ENCODE peak calls at places on chromosomes 11 and 22, in nine cellular contexts. L is heart right ventricle; X is colonic mucosa; N is Peyer's patch; J is uterus; C is SK-N-SH; Q is CD8-positive, alpha-beta T cell; K is HL-60; O is tibial nerve. F is an unnamed sample.

GRCh38 chr11:80241766-80242165 is 800.9 kb upstream of the TENM4 start:
- DNase-seq in K (no peak), L (no peak), N (no peak), Q (no peak), O (no peak), J (no peak), X (no peak), C (no peak), F (no peak)

GRCh38 chr11:69831985-69832384 is 12.8 kb upstream of the FGF3 start:
- DNase-seq in C (no peak), K (no peak), X (no peak), L (no peak), O (no peak), Q (no peak), J (no peak), N (no peak), F (no peak)

GRCh38 chr11:17570034-17570433 is 23.0 kb downstream of the OTOG start:
- DNase-seq in L (no peak), C (no peak), N (peak; percentile 9), J (no peak), X (no peak), O (no peak), Q (no peak), K (no peak), F (no peak)

GRCh38 chr11:128779036-128779435 is 85.2 kb downstream of the FLI1 start:
- DNase-seq in J (no peak), C (no peak), K (no peak), Q (no peak), O (no peak), X (no peak), N (no peak), L (no peak), F (no peak)

GRCh38 chr11:8267831-8268529 is 4.3 kb upstream of the LMO1 start:
- DNase-seq in K (no peak), J (peak; percentile 12), O (no peak), Q (no peak), X (no peak), C (peak; percentile 82), N (no peak), L (no peak), F (no peak)

GRCh38 chr11:117919326-117920275 is 9.6 kb downstream of the TMPRSS13 start:
- DNase-seq in J (peak; percentile 16), X (no peak), O (no peak), Q (no peak), K (no peak), L (no peak), N (no peak), C (no peak), F (no peak)

GRCh38 chr22:48585916-48586798 is 1241.5 kb downstream of the BRD1 start:
- DNase-seq in K (no peak), C (no peak), X (no peak), J (no peak), O (no peak), L (no peak), N (no peak), Q (no peak), F (peak; percentile 65)

GRCh38 chr22:40263191-40263590 is 83.1 kb upstream of the ADSL start:
- DNase-seq in J (no peak), X (no peak), Q (no peak), L (peak; percentile 45), O (no peak), C (no peak), N (no peak), K (no peak), F (no peak)

DNA sequence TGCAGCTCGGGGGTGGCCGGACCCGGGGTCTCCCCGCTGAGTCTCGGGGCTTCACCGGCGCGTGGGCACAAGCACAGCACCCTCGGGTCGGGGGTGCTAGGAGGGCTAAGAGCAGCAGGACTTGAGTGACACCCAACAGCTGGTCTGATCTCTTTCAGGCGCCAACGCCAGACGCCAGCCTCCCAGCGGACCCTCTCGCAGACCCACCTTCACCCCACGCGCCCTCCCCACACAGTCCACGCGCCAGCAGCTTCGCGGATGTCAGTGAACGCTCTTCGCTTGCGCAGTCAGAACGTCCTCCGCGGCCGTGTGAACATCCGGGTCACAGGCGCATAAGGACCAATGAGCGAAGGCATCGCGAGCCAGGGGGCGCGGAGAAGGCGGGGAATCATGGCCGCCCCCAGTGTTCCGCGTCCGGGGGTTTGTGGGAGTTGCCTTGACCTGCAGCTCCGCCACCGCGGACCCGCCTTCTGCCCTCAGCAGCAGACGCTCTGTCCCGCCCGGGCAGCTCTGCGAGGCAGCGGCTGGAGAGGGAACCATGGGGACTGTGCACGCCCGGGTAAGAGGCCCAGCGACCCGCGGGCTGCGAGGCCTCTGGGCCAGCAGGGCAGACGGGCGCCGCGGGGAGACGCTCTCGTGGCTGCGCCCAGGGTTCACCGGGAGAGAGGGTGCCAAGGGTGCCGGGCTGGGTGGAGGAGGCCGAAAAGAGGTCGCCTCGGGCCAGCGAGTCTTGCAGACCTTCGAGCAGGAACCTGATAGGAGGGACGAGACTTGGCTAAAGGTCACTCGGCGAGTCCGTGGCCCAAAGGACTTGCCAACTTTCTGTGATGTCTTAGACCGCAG is at the start of gene SAMM50:
- DNase-seq in L (peak; percentile 93), K (peak; percentile 95), C (peak; percentile 97), N (peak; percentile 92), J (peak; percentile 92), O (peak; percentile 86), Q (peak; percentile 93), X (peak; percentile 94), F (peak; percentile 70)
- TF ChIP-seq CTCF in L (no peak), K (no peak), C (no peak), N (no peak), J (no peak), O (no peak), Q (no peak), X (no peak), F (no peak)

GRCh38 chr22:37254867-37255233 is 10.8 kb upstream of the RAC2 start:
- DNase-seq in N (no peak), J (no peak), Q (no peak), C (no peak), O (no peak), K (no peak), L (no peak), X (no peak), F (no peak)

GRCh38 chr22:37255558-37256006 is 11.5 kb upstream of the RAC2 start:
- DNase-seq in N (no peak), L (no peak), J (no peak), C (no peak), X (no peak), K (no peak), Q (no peak), O (no peak), F (no peak)

GRCh38 chr22:37253164-37253660 is 9.1 kb upstream of the RAC2 start:
- DNase-seq in L (no peak), C (no peak), O (no peak), X (no peak), K (no peak), J (no peak), N (no peak), Q (no peak), F (no peak)

GRCh38 chr22:37256075-37256726 is 12.1 kb upstream of the RAC2 start:
- DNase-seq in N (no peak), O (no peak), J (no peak), C (no peak), X (no peak), L (no peak), K (no peak), Q (no peak), F (no peak)

GRCh38 chr22:37254206-37254866 is 10.3 kb upstream of the RAC2 start:
- DNase-seq in K (no peak), X (no peak), L (no peak), O (no peak), C (no peak), J (no peak), Q (no peak), N (no peak), F (no peak)
- H3K4me3 ChIP-seq in K (no peak overlapping the region), X (no peak overlapping the region), L (no peak overlapping the region), O (no peak overlapping the region), C (no peak overlapping the region), J (no peak overlapping the region), Q (no peak overlapping the region), N (no peak overlapping the region), F (no peak overlapping the region)

GRCh38 chr22:17541476-17541875 is 21.8 kb upstream of the SLC25A18 start:
- DNase-seq in K (no peak), X (no peak), C (no peak), J (no peak), N (no peak), L (no peak), Q (no peak), O (no peak), F (no peak)

GRCh38 chr22:17536269-17536668 is 27.0 kb upstream of the SLC25A18 start:
- DNase-seq in J (no peak), Q (no peak), L (no peak), O (no peak), N (no peak), X (no peak), C (no peak), K (no peak), F (no peak)

GRCh38 chr22:17537155-17537554 is 26.1 kb upstream of the SLC25A18 start:
- DNase-seq in L (no peak), X (no peak), J (no peak), Q (no peak), N (no peak), C (no peak), K (no peak), O (no peak), F (no peak)

GRCh38 chr22:17542452-17542851 is 20.8 kb upstream of the SLC25A18 start:
- DNase-seq in X (no peak), Q (no peak), O (no peak), J (no peak), C (no peak), N (no peak), L (no peak), K (no peak), F (no peak)

GRCh38 chr22:17540481-17540880 is 22.8 kb upstream of the SLC25A18 start:
- DNase-seq in C (no peak), L (no peak), O (no peak), X (no peak), K (no peak), Q (no peak), N (no peak), J (no peak), F (no peak)
- TF ChIP-seq CTCF in C (no peak), L (no peak), O (no peak), X (no peak), K (no peak), Q (no peak), N (no peak), J (no peak), F (no peak)

GRCh38 chr22:17350292-17350691 is 19.0 kb upstream of the CECR2 start:
- DNase-seq in C (no peak), N (no peak), J (no peak), L (no peak), K (no peak), O (no peak), X (no peak), Q (no peak), F (no peak)

GRCh38 chr22:17346578-17346977 is 22.7 kb upstream of the CECR2 start:
- DNase-seq in L (no peak), X (no peak), C (no peak), Q (no peak), J (no peak), N (no peak), O (no peak), K (no peak), F (no peak)

GRCh38 chr22:17348464-17349103 is 20.7 kb upstream of the CECR2 start:
- DNase-seq in L (no peak), X (no peak), C (no peak), Q (no peak), N (no peak), O (no peak), J (no peak), K (no peak), F (no peak)

GRCh38 chr22:17347724-17348123 is 21.5 kb upstream of the CECR2 start:
- DNase-seq in K (no peak), N (no peak), O (no peak), L (no peak), J (no peak), X (no peak), Q (no peak), C (no peak), F (no peak)

DNA sequence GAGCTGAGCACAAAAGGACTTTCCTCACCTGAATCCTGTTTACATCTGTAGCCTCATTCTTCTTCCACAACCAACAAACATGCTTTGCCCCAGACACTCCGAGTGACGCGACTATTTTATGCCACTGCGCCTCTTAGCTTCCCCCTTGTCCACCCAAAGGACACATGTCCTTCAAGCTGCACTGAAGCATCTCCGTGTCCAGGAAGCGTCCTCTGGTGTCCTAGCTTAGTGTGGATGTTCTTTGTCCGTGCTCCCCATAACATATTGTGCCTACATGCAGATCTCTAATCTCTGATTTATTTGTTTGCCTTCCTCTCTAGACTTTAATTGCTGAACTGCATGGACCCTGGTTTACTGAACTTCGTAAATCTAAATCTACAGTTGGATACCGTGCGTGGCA is 20.1 kb upstream of the CECR2 start:
- DNase-seq in J (no peak), X (no peak), C (no peak), O (no peak), Q (no peak), N (no peak), K (no peak), L (no peak), F (no peak)
- H3K4me3 ChIP-seq in J (no peak overlapping the region), X (no peak overlapping the region), C (no peak overlapping the region), O (no peak overlapping the region), Q (no peak overlapping the region), N (no peak overlapping the region), K (no peak overlapping the region), L (no peak overlapping the region), F (peak overlapping the region; percentile 24)